ENCODE peak calls at places on chromosomes 11 and 22, in eight cellular contexts. V, D, K, G, T, H, X and Y are unnamed samples. For H3K9me3, the result is how much of the 10 kb centered on the place peaks cover.

GRCh38 chr22:22691716-22692701 is 47.6 kb downstream of the GGTLC2 start:
- DNase-seq in V (no peak), D (peak), K (no peak), G (no peak), T (no peak), H (no peak), X (no peak), Y (no peak)

GRCh38 chr11:70268526-70268925 is 2.0 kb upstream of the PPFIA1 start:
- DNase-seq in V (no peak), D (no peak), K (no peak), G (no peak), T (no peak), H (no peak), X (no peak), Y (no peak)

GRCh38 chr11:108793138-108793537 is 128.3 kb downstream of the DDX10 start:
- DNase-seq in V (no peak), D (no peak), K (no peak), G (no peak), T (no peak), H (no peak), X (no peak), Y (no peak)

GRCh38 chr22:37229805-37230672 is 14.0 kb downstream of the RAC2 start:
- DNase-seq in V (peak), D (peak), K (peak), G (no peak), T (no peak), H (peak), X (no peak), Y (peak)

GRCh38 chr11:133619973-133620372 is 87.7 kb upstream of the OPCML start:
- DNase-seq in V (no peak), D (no peak), K (no peak), G (peak), T (no peak), H (no peak), X (no peak), Y (no peak)

GRCh38 chr11:14500181-14500651 is 605 bp upstream of the COPB1 start:
- DNase-seq in V (peak), D (no peak), K (peak), G (peak), T (peak), H (peak), X (no peak), Y (no peak)

GRCh38 chr11:65435981-65436411 is 13.4 kb downstream of the NEAT1 start:
- DNase-seq in V (no peak), D (no peak), K (peak), G (no peak), T (peak), H (no peak), X (no peak), Y (peak)

GRCh38 chr11:122168218-122168617 is 52.2 kb upstream of the BLID start:
- DNase-seq in V (no peak), D (no peak), K (no peak), G (no peak), T (no peak), H (no peak), X (no peak), Y (no peak)

GRCh38 chr11:118212131-118212725 is 12.6 kb downstream of the JAML start:
- DNase-seq in V (peak), D (no peak), K (no peak), G (peak), T (no peak), H (no peak), X (no peak), Y (no peak)

GRCh38 chr22:20524004-20524481 is 16.6 kb downstream of the MED15 start:
- DNase-seq in V (no peak), D (no peak), K (no peak), G (no peak), T (no peak), H (peak), X (no peak), Y (no peak)

GRCh38 chr22:19643448-19644313 is 70.6 kb upstream of the SEPTIN5 start:
- DNase-seq in V (no peak), D (no peak), K (no peak), G (no peak), T (no peak), H (no peak), X (no peak), Y (no peak)

GRCh38 chr11:96050435-96051182 is 126.7 kb upstream of the MTMR2 start:
- DNase-seq in V (no peak), D (no peak), K (no peak), G (peak), T (no peak), H (peak), X (no peak), Y (no peak)

GRCh38 chr11:69417211-69418085 is 64.0 kb upstream of the LINC01488 start:
- DNase-seq in V (no peak), D (peak), K (no peak), G (no peak), T (no peak), H (no peak), X (no peak), Y (no peak)

GRCh38 chr11:35464308-35464707 is 45.0 kb upstream of the SLC1A2 start:
- DNase-seq in V (no peak), D (no peak), K (no peak), G (no peak), T (no peak), H (no peak), X (no peak), Y (no peak)

GRCh38 chr11:3340025-3340424 is 38.9 kb downstream of the ZNF195 start:
- DNase-seq in V (no peak), D (peak), K (no peak), G (no peak), T (no peak), H (peak), X (peak), Y (no peak)

GRCh38 chr11:76161261-76161961 is 44.9 kb downstream of the WNT11 start:
- DNase-seq in V (peak), D (peak), K (no peak), G (no peak), T (peak), H (no peak), X (no peak), Y (no peak)

GRCh38 chr11:125348704-125349635 is 147.1 kb downstream of the FEZ1 start:
- DNase-seq in V (peak), D (peak), K (peak), G (peak), T (peak), H (peak), X (no peak), Y (peak)

GRCh38 chr22:45438364-45438763 is 24.9 kb downstream of the RIBC2 start:
- DNase-seq in V (no peak), D (no peak), K (no peak), G (no peak), T (no peak), H (peak), X (no peak), Y (no peak)

GRCh38 chr11:92596596-92597317 is 372.1 kb downstream of the FAT3 start:
- DNase-seq in V (no peak), D (no peak), K (no peak), G (no peak), T (no peak), H (no peak), X (peak), Y (no peak)

GRCh38 chr22:19619144-19620009 is 94.9 kb upstream of the SEPTIN5 start:
- DNase-seq in V (no peak), D (peak), K (no peak), G (no peak), T (no peak), H (no peak), X (no peak), Y (no peak)

GRCh38 chr22:31647516-31647915 is 14.5 kb downstream of the PISD start:
- DNase-seq in V (no peak), D (peak), K (no peak), G (no peak), T (no peak), H (peak), X (no peak), Y (no peak)

GRCh38 chr22:24153959-24154358 is 27.3 kb upstream of the SUSD2 start:
- DNase-seq in V (no peak), D (no peak), K (no peak), G (no peak), T (no peak), H (no peak), X (no peak), Y (no peak)

GRCh38 chr22:37843746-37844089 is 416 bp downstream of the ANKRD54 start:
- DNase-seq in V (no peak), D (peak), K (peak), G (peak), T (peak), H (peak), X (no peak), Y (peak)

GRCh38 chr11:43217856-43218255 is 93.9 kb upstream of the API5 start:
- DNase-seq in V (no peak), D (no peak), K (no peak), G (no peak), T (no peak), H (no peak), X (no peak), Y (no peak)

GRCh38 chr22:35099883-35100282 is 33.9 kb downstream of the ISX start:
- DNase-seq in V (no peak), D (no peak), K (no peak), G (no peak), T (no peak), H (no peak), X (no peak), Y (no peak)

GRCh38 chr22:26753125-26753862 is 95.9 kb downstream of the MIAT start:
- DNase-seq in V (no peak), D (no peak), K (no peak), G (no peak), T (no peak), H (no peak), X (no peak), Y (no peak)
- TF ChIP-seq CTCF in V (no peak), D (no peak), K (no peak), G (no peak), T (no peak), H (peak), X (peak), Y (no peak)

DNA sequence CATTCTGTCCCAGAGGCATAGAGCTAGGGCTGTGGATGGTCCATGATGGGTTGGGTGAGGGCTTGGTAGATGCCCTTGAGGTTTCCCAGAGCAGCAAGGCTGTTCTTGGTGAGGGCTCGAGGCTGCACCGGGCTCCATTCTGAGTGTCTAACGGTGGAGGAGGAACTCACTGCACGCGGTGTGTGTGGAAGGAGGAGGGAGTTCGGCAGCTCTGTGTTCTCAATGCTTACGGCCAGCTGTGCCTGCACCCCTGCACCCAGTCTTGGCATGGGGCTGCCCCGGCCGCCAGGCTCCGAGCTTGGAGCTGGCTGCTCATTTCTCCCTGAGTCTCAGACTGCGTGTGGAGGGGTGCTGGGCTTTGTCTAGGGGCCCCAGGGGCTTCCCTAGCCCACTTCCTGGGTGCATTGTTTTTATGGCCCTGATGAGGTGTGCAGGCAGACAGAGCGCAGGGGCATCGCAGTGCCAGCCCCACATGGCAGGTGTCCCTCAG is 1247.1 kb downstream of the BRD1 start:
- DNase-seq in V (peak), D (no peak), K (no peak), G (no peak), T (no peak), H (no peak), X (no peak), Y (peak)
- H3K9me3 ChIP-seq in V (under half), D (under half), K (under half), G (under half), T (under half), H (under half), X (under half), Y (under half)

DNA sequence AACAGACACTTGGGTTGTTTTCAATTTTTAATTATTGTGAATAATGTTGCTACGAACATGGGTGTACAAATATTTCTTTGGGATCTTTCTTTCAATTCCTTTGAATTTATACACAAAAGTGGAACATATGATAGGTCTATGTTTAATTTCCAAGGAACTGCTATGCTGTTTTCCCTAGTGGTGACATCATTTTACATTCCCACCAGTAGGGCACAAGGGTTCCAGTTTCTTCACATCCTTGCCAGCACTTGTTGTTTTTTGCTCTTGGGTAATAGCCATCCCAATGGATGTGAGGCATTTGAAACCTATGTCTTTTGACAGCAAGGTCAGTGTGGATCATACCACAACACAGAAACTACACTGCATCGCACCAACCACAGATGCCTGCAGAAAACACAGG is 41.8 kb upstream of the SCN3B start:
- DNase-seq in V (no peak), D (peak), K (no peak), G (no peak), T (no peak), H (no peak), X (no peak), Y (no peak)
- TF ChIP-seq CTCF in V (no peak), D (peak), K (no peak), G (peak), T (no peak), H (peak), X (no peak), Y (no peak)

GRCh38 chr22:26852176-26852575 is 194.8 kb downstream of the MIAT start:
- DNase-seq in V (no peak), D (no peak), K (no peak), G (peak), T (no peak), H (no peak), X (no peak), Y (no peak)
- H3K9me3 ChIP-seq in V (under half), D (under half), K (under half), G (under half), T (under half), H (under half), X (under half), Y (under half)

GRCh38 chr11:31240340-31240904 is 129.1 kb downstream of the DCDC1 start:
- DNase-seq in V (no peak), D (no peak), K (peak), G (peak), T (no peak), H (peak), X (peak), Y (no peak)
- TF ChIP-seq CTCF in V (peak), D (peak), K (peak), G (peak), T (peak), H (peak), X (peak), Y (peak)

GRCh38 chr22:47453049-47453448 is 690.6 kb downstream of the TBC1D22A start:
- DNase-seq in V (no peak), D (no peak), K (no peak), G (no peak), T (no peak), H (no peak), X (no peak), Y (no peak)
- H3K9me3 ChIP-seq in V (under half), D (under half), K (under half), G (under half), T (under half), H (half or more), X (under half), Y (under half)

DNA sequence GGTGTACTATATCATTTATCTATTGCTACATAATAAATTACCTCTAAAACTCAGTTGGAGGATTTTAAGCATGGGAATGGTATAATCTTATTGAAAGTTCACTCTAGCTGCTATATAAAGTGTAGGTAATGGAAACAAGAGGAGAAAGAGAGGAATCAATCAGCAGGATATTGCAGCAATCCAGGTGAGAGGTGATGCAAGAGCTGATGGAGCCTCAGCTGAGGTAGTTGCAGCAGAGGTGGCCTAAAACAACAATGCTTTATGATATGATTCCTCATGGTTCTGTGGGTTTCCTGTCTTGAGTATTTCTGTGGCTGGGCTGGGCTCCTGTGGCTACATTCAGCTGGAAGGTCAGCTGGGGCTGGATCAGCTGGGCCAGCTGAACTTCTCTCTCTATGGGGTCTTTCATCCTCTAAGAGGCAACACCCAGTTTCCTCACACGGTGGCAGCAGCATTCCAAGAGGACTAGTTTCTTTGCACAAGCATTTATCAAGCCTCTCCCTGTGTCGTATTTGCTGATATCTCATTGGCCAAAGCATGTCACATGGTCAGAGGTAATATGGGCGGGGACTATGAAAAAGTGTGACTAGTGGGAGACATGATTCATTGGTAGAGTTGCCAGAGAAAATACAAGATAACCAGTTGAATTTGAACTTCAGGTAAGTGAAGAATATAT is 135.4 kb upstream of the LARGE1 start:
- DNase-seq in V (no peak), D (no peak), K (no peak), G (peak), T (no peak), H (no peak), X (no peak), Y (no peak)
- TF ChIP-seq CTCF in V (no peak), D (no peak), K (no peak), G (no peak), T (peak), H (no peak), X (peak), Y (no peak)